ENCODE peak calls at places on chromosomes 4 and X, in four cellular contexts. One of them, this sample, is unnamed.

GRCh38 chr4:146243141-146243882 is 29.0 kb downstream of the REELD1 start:
- DNase-seq in NCI-H1417 treated with DMSO at 0.1 percent for 48 hours: no peak
- DNase-seq in activated CD4-positive, CD25-positive, alpha-beta regulatory T cell: peak; percentile 5
- DNase-seq in activated naive CD8-positive, alpha-beta T cell treated with anti-CD3 and anti-CD28 coated beads for 36 hours: peak; percentile 87
- DNase-seq in this sample: peak; percentile 55

GRCh38 chrX:70826715-70827114 is 81.8 kb downstream of the TEX11 start:
- DNase-seq in NCI-H1417 treated with DMSO at 0.1 percent for 48 hours: no peak
- DNase-seq in activated CD4-positive, CD25-positive, alpha-beta regulatory T cell: no peak
- DNase-seq in activated naive CD8-positive, alpha-beta T cell treated with anti-CD3 and anti-CD28 coated beads for 36 hours: no peak
- DNase-seq in this sample: no peak

GRCh38 chrX:1502241-1502640 is 34.7 kb downstream of the P2RY8 start:
- DNase-seq in NCI-H1417 treated with DMSO at 0.1 percent for 48 hours: no peak
- DNase-seq in activated CD4-positive, CD25-positive, alpha-beta regulatory T cell: no peak
- DNase-seq in activated naive CD8-positive, alpha-beta T cell treated with anti-CD3 and anti-CD28 coated beads for 36 hours: no peak
- DNase-seq in this sample: peak; percentile 13

GRCh38 chr4:23485793-23486192 is 404.1 kb downstream of the PPARGC1A start:
- DNase-seq in NCI-H1417 treated with DMSO at 0.1 percent for 48 hours: no peak
- DNase-seq in activated CD4-positive, CD25-positive, alpha-beta regulatory T cell: no peak
- DNase-seq in activated naive CD8-positive, alpha-beta T cell treated with anti-CD3 and anti-CD28 coated beads for 36 hours: no peak
- DNase-seq in this sample: no peak

GRCh38 chr4:40721730-40722171 is 28.0 kb upstream of the NSUN7 start:
- DNase-seq in NCI-H1417 treated with DMSO at 0.1 percent for 48 hours: no peak
- DNase-seq in activated CD4-positive, CD25-positive, alpha-beta regulatory T cell: no peak
- DNase-seq in activated naive CD8-positive, alpha-beta T cell treated with anti-CD3 and anti-CD28 coated beads for 36 hours: no peak
- DNase-seq in this sample: no peak

GRCh38 chrX:154082396-154083133 is 15.0 kb downstream of the MECP2 start:
- DNase-seq in NCI-H1417 treated with DMSO at 0.1 percent for 48 hours: no peak
- DNase-seq in activated CD4-positive, CD25-positive, alpha-beta regulatory T cell: no peak
- DNase-seq in activated naive CD8-positive, alpha-beta T cell treated with anti-CD3 and anti-CD28 coated beads for 36 hours: no peak
- DNase-seq in this sample: no peak

GRCh38 chr4:41329361-41329760 is 72.6 kb downstream of the UCHL1 start:
- DNase-seq in NCI-H1417 treated with DMSO at 0.1 percent for 48 hours: no peak
- DNase-seq in activated CD4-positive, CD25-positive, alpha-beta regulatory T cell: no peak
- DNase-seq in activated naive CD8-positive, alpha-beta T cell treated with anti-CD3 and anti-CD28 coated beads for 36 hours: no peak
- DNase-seq in this sample: no peak

GRCh38 chrX:150032742-150033141 is 94.5 kb upstream of the EOLA2 start:
- DNase-seq in NCI-H1417 treated with DMSO at 0.1 percent for 48 hours: no peak
- DNase-seq in activated CD4-positive, CD25-positive, alpha-beta regulatory T cell: no peak
- DNase-seq in activated naive CD8-positive, alpha-beta T cell treated with anti-CD3 and anti-CD28 coated beads for 36 hours: no peak
- DNase-seq in this sample: no peak

GRCh38 chr4:140223056-140223810 is 69.2 kb upstream of the MAML3 start:
- DNase-seq in NCI-H1417 treated with DMSO at 0.1 percent for 48 hours: no peak
- DNase-seq in activated CD4-positive, CD25-positive, alpha-beta regulatory T cell: no peak
- DNase-seq in activated naive CD8-positive, alpha-beta T cell treated with anti-CD3 and anti-CD28 coated beads for 36 hours: no peak
- DNase-seq in this sample: no peak

GRCh38 chrX:40392599-40392998 is 188.2 kb upstream of the ATP6AP2 start:
- DNase-seq in NCI-H1417 treated with DMSO at 0.1 percent for 48 hours: no peak
- DNase-seq in activated CD4-positive, CD25-positive, alpha-beta regulatory T cell: no peak
- DNase-seq in activated naive CD8-positive, alpha-beta T cell treated with anti-CD3 and anti-CD28 coated beads for 36 hours: no peak
- DNase-seq in this sample: no peak

GRCh38 chr4:140256335-140256734 is 102.4 kb upstream of the MAML3 start:
- DNase-seq in NCI-H1417 treated with DMSO at 0.1 percent for 48 hours: no peak
- DNase-seq in activated CD4-positive, CD25-positive, alpha-beta regulatory T cell: no peak
- DNase-seq in activated naive CD8-positive, alpha-beta T cell treated with anti-CD3 and anti-CD28 coated beads for 36 hours: no peak
- DNase-seq in this sample: no peak

GRCh38 chr4:142350886-142351285 is 495.2 kb downstream of the INPP4B start:
- DNase-seq in NCI-H1417 treated with DMSO at 0.1 percent for 48 hours: peak; percentile 65
- DNase-seq in activated CD4-positive, CD25-positive, alpha-beta regulatory T cell: no peak
- DNase-seq in activated naive CD8-positive, alpha-beta T cell treated with anti-CD3 and anti-CD28 coated beads for 36 hours: no peak
- DNase-seq in this sample: no peak

GRCh38 chr4:85446462-85446861 is 28.5 kb upstream of the ARHGAP24 start:
- DNase-seq in NCI-H1417 treated with DMSO at 0.1 percent for 48 hours: no peak
- DNase-seq in activated CD4-positive, CD25-positive, alpha-beta regulatory T cell: no peak
- DNase-seq in activated naive CD8-positive, alpha-beta T cell treated with anti-CD3 and anti-CD28 coated beads for 36 hours: no peak
- DNase-seq in this sample: no peak

GRCh38 chr4:74157116-74157742 is 689 bp upstream of the MTHFD2L start:
- DNase-seq in NCI-H1417 treated with DMSO at 0.1 percent for 48 hours: no peak
- DNase-seq in activated CD4-positive, CD25-positive, alpha-beta regulatory T cell: no peak
- DNase-seq in activated naive CD8-positive, alpha-beta T cell treated with anti-CD3 and anti-CD28 coated beads for 36 hours: no peak
- DNase-seq in this sample: no peak

GRCh38 chrX:130741584-130741983 is 161.4 kb downstream of the ENOX2 start:
- DNase-seq in NCI-H1417 treated with DMSO at 0.1 percent for 48 hours: no peak
- DNase-seq in activated CD4-positive, CD25-positive, alpha-beta regulatory T cell: no peak
- DNase-seq in activated naive CD8-positive, alpha-beta T cell treated with anti-CD3 and anti-CD28 coated beads for 36 hours: no peak
- DNase-seq in this sample: no peak

GRCh38 chr4:47071863-47072441 is 40.6 kb downstream of the GABRB1 start:
- DNase-seq in NCI-H1417 treated with DMSO at 0.1 percent for 48 hours: no peak
- DNase-seq in activated CD4-positive, CD25-positive, alpha-beta regulatory T cell: no peak
- DNase-seq in activated naive CD8-positive, alpha-beta T cell treated with anti-CD3 and anti-CD28 coated beads for 36 hours: no peak
- DNase-seq in this sample: no peak

GRCh38 chr4:184444953-184445309 is 29.4 kb downstream of the IRF2 start:
- DNase-seq in NCI-H1417 treated with DMSO at 0.1 percent for 48 hours: no peak
- DNase-seq in activated CD4-positive, CD25-positive, alpha-beta regulatory T cell: no peak
- DNase-seq in activated naive CD8-positive, alpha-beta T cell treated with anti-CD3 and anti-CD28 coated beads for 36 hours: peak; percentile 51
- DNase-seq in this sample: no peak

GRCh38 chrX:130055103-130055502 is 55.2 kb downstream of the ELF4 start:
- DNase-seq in NCI-H1417 treated with DMSO at 0.1 percent for 48 hours: no peak
- DNase-seq in activated CD4-positive, CD25-positive, alpha-beta regulatory T cell: no peak
- DNase-seq in activated naive CD8-positive, alpha-beta T cell treated with anti-CD3 and anti-CD28 coated beads for 36 hours: no peak
- DNase-seq in this sample: no peak

GRCh38 chrX:49710744-49711319 is 15.0 kb upstream of the PAGE1 start:
- DNase-seq in NCI-H1417 treated with DMSO at 0.1 percent for 48 hours: no peak
- DNase-seq in activated CD4-positive, CD25-positive, alpha-beta regulatory T cell: no peak
- DNase-seq in activated naive CD8-positive, alpha-beta T cell treated with anti-CD3 and anti-CD28 coated beads for 36 hours: no peak
- DNase-seq in this sample: no peak

GRCh38 chr4:150280081-150280950 is 202.1 kb downstream of the DCLK2 start:
- DNase-seq in NCI-H1417 treated with DMSO at 0.1 percent for 48 hours: no peak
- DNase-seq in activated CD4-positive, CD25-positive, alpha-beta regulatory T cell: no peak
- DNase-seq in activated naive CD8-positive, alpha-beta T cell treated with anti-CD3 and anti-CD28 coated beads for 36 hours: no peak
- DNase-seq in this sample: no peak

GRCh38 chrX:103513476-103514108 is 5.7 kb downstream of the RAB40A start:
- DNase-seq in NCI-H1417 treated with DMSO at 0.1 percent for 48 hours: no peak
- DNase-seq in activated CD4-positive, CD25-positive, alpha-beta regulatory T cell: no peak
- DNase-seq in activated naive CD8-positive, alpha-beta T cell treated with anti-CD3 and anti-CD28 coated beads for 36 hours: no peak
- DNase-seq in this sample: no peak

GRCh38 chrX:41148553-41148952 is 63.3 kb downstream of the USP9X start:
- DNase-seq in NCI-H1417 treated with DMSO at 0.1 percent for 48 hours: no peak
- DNase-seq in activated CD4-positive, CD25-positive, alpha-beta regulatory T cell: no peak
- DNase-seq in activated naive CD8-positive, alpha-beta T cell treated with anti-CD3 and anti-CD28 coated beads for 36 hours: no peak
- DNase-seq in this sample: no peak

GRCh38 chr4:99630857-99631256 is 26.8 kb downstream of the C4orf54 start:
- DNase-seq in NCI-H1417 treated with DMSO at 0.1 percent for 48 hours: no peak
- DNase-seq in activated CD4-positive, CD25-positive, alpha-beta regulatory T cell: no peak
- DNase-seq in activated naive CD8-positive, alpha-beta T cell treated with anti-CD3 and anti-CD28 coated beads for 36 hours: no peak
- DNase-seq in this sample: no peak

GRCh38 chr4:54058171-54058570 is 6.2 kb downstream of the CHIC2 start:
- DNase-seq in NCI-H1417 treated with DMSO at 0.1 percent for 48 hours: no peak
- DNase-seq in activated CD4-positive, CD25-positive, alpha-beta regulatory T cell: no peak
- DNase-seq in activated naive CD8-positive, alpha-beta T cell treated with anti-CD3 and anti-CD28 coated beads for 36 hours: no peak
- DNase-seq in this sample: no peak

This sample was measured in activated CD8-positive, alpha-beta T cell treated with anti-CD3 and anti-CD28 coated beads, Interleukin-2, amount 10 ng/mL, durations not matched to agents 7 days and 5 days.